ENCODE peak calls at places on chromosomes 3 and 15, in six cellular contexts. R is IMR-90, A is mesenchymal stem cell, L is neuronal stem cell, P is H1, V is trophoblast cell. M is an unnamed sample.

GRCh38 chr15:24676431-24676830 is 856 bp downstream of the NPAP1 start:
- DNase-seq in R (no peak), A (no peak), L (no peak), P (no peak), V (no peak), M (peak; percentile 78)

GRCh38 chr15:50906954-50907865 is 1.3 kb upstream of the AP4E1 start:
- DNase-seq in R (peak; percentile 4), A (peak; percentile 30), L (no peak), P (no peak), V (peak; percentile 25), M (no peak)

GRCh38 chr3:81393251-81393650 is 368.2 kb downstream of the GBE1 start:
- DNase-seq in R (no peak), A (no peak), L (no peak), P (no peak), V (peak; percentile 41), M (no peak)

GRCh38 chr3:43998841-43999805 is 242.6 kb upstream of the TOPAZ1 start:
- DNase-seq in R (no peak), A (peak; percentile 4), L (peak; percentile 56), P (no peak), V (peak; percentile 12), M (peak; percentile 82)

GRCh38 chr3:68876112-68876713 is 56.1 kb downstream of the TAFA4 start:
- DNase-seq in R (peak; percentile 74), A (peak; percentile 70), L (peak; percentile 63), P (peak; percentile 21), V (peak; percentile 91), M (no peak)

GRCh38 chr3:102791641-102792589 is 357.1 kb downstream of the ZPLD1 start:
- DNase-seq in R (no peak), A (no peak), L (no peak), P (no peak), V (no peak), M (no peak)

GRCh38 chr15:70789213-70789612 is 25.9 kb upstream of the UACA start:
- DNase-seq in R (peak; percentile 66), A (no peak), L (no peak), P (no peak), V (peak; percentile 55), M (no peak)

GRCh38 chr3:68973635-68974034 is 39.8 kb downstream of the EOGT start:
- DNase-seq in R (no peak), A (no peak), L (no peak), P (no peak), V (no peak), M (peak; percentile 33)

GRCh38 chr3:109902549-109902948 is 565.2 kb upstream of the DPPA4 start:
- DNase-seq in R (no peak), A (no peak), L (no peak), P (no peak), V (no peak), M (no peak)

GRCh38 chr15:100705841-100706240 is 103.5 kb downstream of the ASB7 start:
- DNase-seq in R (no peak), A (no peak), L (no peak), P (no peak), V (no peak), M (no peak)

GRCh38 chr3:188010478-188010877 is 143.5 kb upstream of the LPP start:
- DNase-seq in R (no peak), A (no peak), L (no peak), P (no peak), V (peak; percentile 27), M (no peak)

GRCh38 chr15:80694624-80695098 is 449 bp upstream of the ABHD17C start:
- DNase-seq in R (peak; percentile 33), A (peak; percentile 33), L (no peak), P (no peak), V (peak; percentile 49), M (peak; percentile 39)

GRCh38 chr3:13013994-13014754 is 59.1 kb downstream of the IQSEC1 start:
- DNase-seq in R (no peak), A (no peak), L (no peak), P (no peak), V (no peak), M (no peak)

GRCh38 chr3:191254098-191254873 is 55.2 kb downstream of the OSTN start:
- DNase-seq in R (no peak), A (peak; percentile 35), L (no peak), P (no peak), V (no peak), M (no peak)

GRCh38 chr15:83559310-83559966 is 94.5 kb upstream of the ADAMTSL3 start:
- DNase-seq in R (peak; percentile 61), A (peak; percentile 65), L (peak; percentile 61), P (peak; percentile 46), V (peak; percentile 86), M (peak; percentile 73)

GRCh38 chr15:42858999-42859789 is 61.4 kb downstream of the TTBK2 start:
- DNase-seq in R (peak; percentile 17), A (peak; percentile 4), L (no peak), P (no peak), V (no peak), M (no peak)

GRCh38 chr15:44243146-44243545 is 45.4 kb upstream of the GOLM2 start:
- DNase-seq in R (no peak), A (no peak), L (no peak), P (no peak), V (no peak), M (no peak)

GRCh38 chr3:195098741-195099525 is 172.0 kb downstream of the XXYLT1 start:
- DNase-seq in R (no peak), A (no peak), L (no peak), P (no peak), V (no peak), M (no peak)

GRCh38 chr3:49122022-49122421 is 1.4 kb upstream of the USP19 start:
- DNase-seq in R (no peak), A (no peak), L (no peak), P (no peak), V (no peak), M (no peak)

GRCh38 chr15:25181290-25182097 is 226.7 kb downstream of the SNRPN start:
- DNase-seq in R (no peak), A (no peak), L (no peak), P (no peak), V (no peak), M (peak; percentile 12)

GRCh38 chr15:50071551-50072258 is 47.3 kb downstream of the ATP8B4 start:
- DNase-seq in R (no peak), A (no peak), L (no peak), P (no peak), V (no peak), M (no peak)

GRCh38 chr3:69352305-69353087 is 33.4 kb downstream of the FRMD4B start:
- DNase-seq in R (no peak), A (no peak), L (no peak), P (no peak), V (no peak), M (no peak)

GRCh38 chr3:8837172-8837571 is 67.8 kb upstream of the OXTR start:
- DNase-seq in R (peak; percentile 91), A (peak; percentile 82), L (no peak), P (no peak), V (no peak), M (no peak)

GRCh38 chr3:186544281-186544680 is at the start of gene CRYGS:
- DNase-seq in R (no peak), A (no peak), L (no peak), P (no peak), V (no peak), M (no peak)

GRCh38 chr15:29528276-29528675 is 258.7 kb upstream of the NSMCE3 start:
- DNase-seq in R (no peak), A (no peak), L (no peak), P (no peak), V (no peak), M (no peak)

GRCh38 chr3:186236357-186237020 is 125.5 kb downstream of the DGKG start:
- DNase-seq in R (no peak), A (no peak), L (no peak), P (no peak), V (no peak), M (no peak)

GRCh38 chr3:158074591-158074990 is 31.6 kb downstream of the SHOX2 start:
- DNase-seq in R (no peak), A (no peak), L (no peak), P (no peak), V (no peak), M (no peak)

GRCh38 chr3:53604232-53604631 is 109.8 kb downstream of the CACNA1D start:
- DNase-seq in R (no peak), A (no peak), L (no peak), P (no peak), V (no peak), M (no peak)

GRCh38 chr3:191269289-191270085 is 59.7 kb upstream of the CCDC50 start:
- DNase-seq in R (peak; percentile 75), A (no peak), L (no peak), P (no peak), V (no peak), M (no peak)

GRCh38 chr15:85704720-85705119 is 90.0 kb downstream of the KLHL25 start:
- DNase-seq in R (no peak), A (peak; percentile 86), L (no peak), P (no peak), V (no peak), M (no peak)
- H4K91ac ChIP-seq in R (no peak overlapping the region), A (no peak overlapping the region), L (no peak overlapping the region), P (no peak overlapping the region), V (no peak overlapping the region), M (no peak overlapping the region)

DNA sequence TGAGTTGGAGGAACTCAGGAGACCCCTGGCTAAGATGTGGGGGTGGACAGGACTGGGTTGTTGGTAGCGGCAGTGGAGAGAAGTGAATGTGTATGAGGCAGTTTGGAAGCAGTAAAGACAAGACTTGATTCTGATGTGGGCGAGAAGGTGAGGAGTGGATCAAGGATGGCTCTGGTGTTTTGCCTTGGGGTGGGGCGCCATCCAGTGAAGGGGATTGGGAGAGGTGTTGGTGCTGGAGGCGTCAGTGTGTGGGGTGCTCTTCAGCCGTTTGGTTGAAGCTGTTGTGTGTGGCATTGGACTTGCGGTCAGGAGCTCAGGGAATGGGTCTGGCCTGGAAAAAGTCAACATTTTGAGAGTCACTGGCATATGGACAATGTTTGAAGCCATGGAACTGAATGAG is 13.3 kb downstream of the FAN1 start:
- DNase-seq in R (no peak), A (no peak), L (no peak), P (no peak), V (no peak), M (no peak)
- H4K91ac ChIP-seq in R (no peak overlapping the region), A (no peak overlapping the region), L (no peak overlapping the region), P (no peak overlapping the region), V (no peak overlapping the region), M (no peak overlapping the region)

DNA sequence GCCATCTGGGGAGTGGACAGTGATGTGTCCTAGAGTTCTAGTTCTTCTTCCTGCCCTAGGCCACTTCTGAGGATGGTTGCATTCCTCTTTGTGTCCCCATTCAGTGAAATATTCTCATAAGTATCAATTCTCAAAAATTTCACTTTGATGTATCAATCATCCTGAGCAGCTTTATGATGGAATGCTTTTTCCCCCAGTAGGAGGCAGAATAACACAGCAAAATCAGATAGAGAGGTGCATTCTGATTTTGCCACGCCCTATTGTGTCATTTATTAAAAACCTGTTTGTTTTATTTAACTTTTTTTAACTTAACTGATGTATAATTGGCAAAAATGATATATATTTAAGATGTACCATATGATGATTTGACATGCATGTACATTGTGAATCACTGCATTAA is 656.0 kb upstream of the GRM7 start:
- DNase-seq in R (no peak), A (no peak), L (no peak), P (no peak), V (peak; percentile 9), M (no peak)
- H4K91ac ChIP-seq in R (no peak overlapping the region), A (no peak overlapping the region), L (no peak overlapping the region), P (no peak overlapping the region), V (no peak overlapping the region), M (no peak overlapping the region)

DNA sequence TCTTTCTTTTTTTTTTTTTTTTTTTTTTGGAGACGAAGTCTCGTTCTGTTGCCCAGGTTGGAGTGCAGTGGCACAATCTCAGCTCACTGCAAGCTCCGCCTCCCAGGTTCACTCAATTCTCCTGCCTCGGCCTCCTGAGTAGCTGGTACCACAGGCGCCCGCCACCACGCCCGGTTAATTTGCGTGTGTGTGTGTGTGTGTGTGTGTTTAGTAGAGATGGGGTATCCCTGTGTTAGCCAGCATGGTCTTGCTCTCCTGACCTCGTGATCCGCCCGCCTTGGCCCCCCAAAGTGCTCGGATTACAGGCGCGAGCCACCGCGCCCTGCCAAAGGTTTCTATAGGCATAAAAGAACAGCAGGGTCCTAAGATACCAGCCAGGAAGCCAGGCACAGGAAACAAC is 261.0 kb upstream of the CCDC54 start:
- DNase-seq in R (no peak), A (no peak), L (no peak), P (no peak), V (no peak), M (no peak)
- H4K91ac ChIP-seq in R (no peak overlapping the region), A (no peak overlapping the region), L (no peak overlapping the region), P (no peak overlapping the region), V (no peak overlapping the region), M (no peak overlapping the region)